ENCODE peak calls at places on chromosome 10, in ten cellular contexts. Y is PC-3; S is Right ventricle myocardium inferior; Q is left ventricle myocardium superior; D is transverse colon; M is stimulated activated CD8-positive, alpha-beta memory T cell treated with anti-CD3 and anti-CD28 coated beads, Interleukin-15, amount 100 ng/mL, for 24 hours; V is adrenal gland; L is RWPE1; R is GM18507; E is endothelial cell. T is an unnamed sample.

GRCh38 chr10:476458-476780 is 213.0 kb downstream of the DIP2C start:
- DNase-seq in R (no peak), Q (no peak), M (no peak), L (no peak), E (no peak), S (no peak), V (peak; percentile 38), D (no peak), Y (no peak), T (no peak)

GRCh38 chr10:61921143-61921542 is 19.6 kb downstream of the ARID5B start:
- DNase-seq in E (no peak), S (no peak), M (no peak), Q (no peak), L (no peak), D (no peak), Y (no peak), R (no peak), V (no peak), T (no peak)

GRCh38 chr10:116208999-116209398 is 64.0 kb downstream of the GFRA1 start:
- DNase-seq in L (no peak), D (no peak), M (no peak), S (no peak), Q (no peak), Y (no peak), E (no peak), V (no peak), R (no peak), T (no peak)

GRCh38 chr10:45008524-45009161 is 7.9 kb downstream of the ZNF22 start:
- DNase-seq in R (peak; percentile 9), Y (peak; percentile 96), S (no peak), L (peak; percentile 65), V (peak; percentile 71), Q (no peak), D (no peak), E (peak; percentile 44), M (no peak), T (no peak)

GRCh38 chr10:92830478-92831389 is 17.6 kb upstream of the EXOC6 start:
- DNase-seq in M (no peak), D (no peak), V (peak; percentile 65), S (no peak), R (no peak), L (no peak), E (peak; percentile 20), Y (no peak), Q (no peak), T (no peak)

GRCh38 chr10:113552723-113553122 is at the start of gene HABP2:
- DNase-seq in E (no peak), V (no peak), R (no peak), Q (no peak), D (no peak), Y (no peak), S (no peak), M (no peak), L (no peak), T (no peak)

GRCh38 chr10:45582386-45582781 is 90.2 kb downstream of the ZFAND4 start:
- DNase-seq in S (no peak), E (no peak), Q (no peak), M (no peak), R (no peak), L (no peak), V (no peak), Y (no peak), D (no peak), T (no peak)

GRCh38 chr10:79188154-79188763 is 119.5 kb downstream of the ZMIZ1 start:
- DNase-seq in Q (no peak), E (no peak), V (no peak), S (no peak), L (no peak), M (no peak), D (peak; percentile 41), Y (no peak), R (no peak), T (no peak)

GRCh38 chr10:110355922-110356627 is 51.4 kb upstream of the SMNDC1 start:
- DNase-seq in M (no peak), E (no peak), V (no peak), D (peak; percentile 34), R (no peak), S (no peak), Y (no peak), Q (no peak), L (no peak), T (no peak)

GRCh38 chr10:78301481-78301880 is 267.8 kb downstream of the RPS24 start:
- DNase-seq in R (no peak), S (no peak), Q (no peak), L (no peak), V (peak; percentile 57), M (no peak), Y (no peak), D (no peak), E (no peak), T (no peak)

GRCh38 chr10:132425029-132425758 is 28.2 kb downstream of the PWWP2B start:
- DNase-seq in V (no peak), M (no peak), Y (no peak), L (no peak), R (no peak), E (no peak), S (no peak), D (no peak), Q (no peak), T (no peak)

GRCh38 chr10:46094931-46095755 is 49.1 kb upstream of the MSMB start:
- DNase-seq in Q (no peak), R (no peak), E (no peak), S (no peak), V (peak; percentile 33), D (no peak), L (peak; percentile 6), Y (no peak), M (no peak), T (no peak)

GRCh38 chr10:61842755-61843497 is 58.6 kb upstream of the ARID5B start:
- DNase-seq in M (no peak), Q (no peak), R (no peak), V (peak; percentile 56), L (peak; percentile 38), D (no peak), E (no peak), Y (peak; percentile 98), S (no peak), T (no peak)

GRCh38 chr10:15363031-15363430 is 8.1 kb downstream of the FAM171A1 start:
- DNase-seq in S (no peak), M (no peak), Q (no peak), E (no peak), D (no peak), R (no peak), L (no peak), V (peak; percentile 13), Y (no peak), T (no peak)

GRCh38 chr10:77007836-77008235 is 629.8 kb downstream of the KCNMA1 start:
- DNase-seq in V (no peak), D (no peak), S (no peak), R (no peak), Q (no peak), E (no peak), M (no peak), L (no peak), Y (no peak), T (no peak)

GRCh38 chr10:50604049-50604640 is 19.6 kb downstream of the SGMS1 start:
- DNase-seq in Q (no peak), D (no peak), V (no peak), S (no peak), R (no peak), L (no peak), Y (peak; percentile 64), M (no peak), E (no peak), T (no peak)

GRCh38 chr10:121994429-121994881 is 5.5 kb downstream of the TACC2 start:
- DNase-seq in E (no peak), D (peak; percentile 64), R (no peak), Q (peak; percentile 82), Y (peak; percentile 76), M (no peak), S (no peak), V (no peak), L (no peak), T (peak; percentile 56)

GRCh38 chr10:96380821-96381220 is 22.0 kb upstream of the OPALIN start:
- DNase-seq in V (no peak), Q (no peak), Y (no peak), R (no peak), S (no peak), E (no peak), M (no peak), D (no peak), L (no peak), T (no peak)

GRCh38 chr10:26389533-26389932 is 48.6 kb upstream of the APBB1IP start:
- DNase-seq in L (no peak), E (no peak), Y (no peak), S (no peak), M (no peak), V (no peak), R (no peak), D (no peak), Q (no peak), T (no peak)

GRCh38 chr10:131902211-131902610 is 1.4 kb downstream of the PPP2R2D start:
- DNase-seq in V (peak; percentile 54), Q (no peak), S (no peak), M (no peak), E (no peak), R (no peak), L (no peak), D (no peak), Y (no peak), T (no peak)

GRCh38 chr10:84177541-84178386 is 4.2 kb downstream of the GPR15LG start:
- DNase-seq in Q (peak; percentile 65), E (no peak), D (no peak), V (peak; percentile 54), M (no peak), Y (no peak), R (no peak), S (no peak), L (no peak), T (no peak)

GRCh38 chr10:79393924-79394610 is 46.8 kb downstream of the PPIF start:
- DNase-seq in M (no peak), R (no peak), L (no peak), S (peak; percentile 44), Y (no peak), E (no peak), D (peak; percentile 5), V (no peak), Q (peak; percentile 14), T (no peak)

GRCh38 chr10:95447733-95448132 is 113.4 kb downstream of the SORBS1 start:
- DNase-seq in L (no peak), S (no peak), D (no peak), Y (no peak), V (peak; percentile 65), Q (no peak), E (no peak), M (no peak), R (no peak), T (no peak)

GRCh38 chr10:59177862-59178235 is 1.4 kb downstream of the PHYHIPL start:
- DNase-seq in D (no peak), L (no peak), E (no peak), M (no peak), Q (no peak), Y (no peak), R (no peak), S (no peak), V (no peak), T (no peak)

GRCh38 chr10:34861293-34862004 is 46.4 kb upstream of the PARD3 start:
- DNase-seq in V (no peak), R (no peak), Q (peak; percentile 40), Y (peak; percentile 98), D (peak; percentile 78), S (no peak), M (no peak), L (no peak), E (no peak), T (no peak)

GRCh38 chr10:121668336-121669009 is 70.2 kb upstream of the FGFR2 start:
- DNase-seq in Q (peak; percentile 57), M (no peak), E (peak; percentile 52), L (no peak), S (no peak), R (no peak), V (peak; percentile 62), Y (no peak), D (peak; percentile 26), T (peak; percentile 34)

GRCh38 chr10:112782176-112782907 is 167.7 kb upstream of the TCF7L2 start:
- DNase-seq in Y (no peak), S (peak; percentile 85), V (no peak), M (no peak), L (no peak), Q (peak; percentile 84), E (no peak), R (no peak), D (peak; percentile 49), T (no peak)

GRCh38 chr10:113648478-113648877 is 15.4 kb downstream of the NRAP start:
- DNase-seq in E (no peak), Q (peak; percentile 33), V (no peak), D (no peak), S (no peak), Y (peak; percentile 12), R (no peak), M (no peak), L (no peak), T (no peak)